ENCODE peak calls at places on chromosomes 6 and 20, in four cellular contexts. One of them, this sample, is unnamed.

GRCh38 chr20:51365670-51366069 is 176.8 kb downstream of the NFATC2 start:
- DNase-seq in CD8-positive, alpha-beta memory T cell: no peak
- DNase-seq in heart left ventricle: no peak
- DNase-seq in mesendoderm: peak; percentile 24
- DNase-seq in this sample: peak; percentile 40

GRCh38 chr6:42819803-42820508 is 38.1 kb downstream of the BICRAL start:
- DNase-seq in heart left ventricle: no peak
- DNase-seq in CD8-positive, alpha-beta memory T cell: peak; percentile 32
- DNase-seq in mesendoderm: peak; percentile 63
- DNase-seq in this sample: no peak

GRCh38 chr6:52571099-52571755 is 5.6 kb downstream of the TRAM2 start:
- DNase-seq in mesendoderm: peak; percentile 84
- DNase-seq in CD8-positive, alpha-beta memory T cell: no peak
- DNase-seq in heart left ventricle: no peak
- DNase-seq in this sample: no peak

GRCh38 chr20:3250091-3250504 is 11.1 kb upstream of the SLC4A11 start:
- DNase-seq in heart left ventricle: no peak
- DNase-seq in CD8-positive, alpha-beta memory T cell: no peak
- DNase-seq in mesendoderm: peak; percentile 91
- DNase-seq in this sample: no peak

GRCh38 chr6:34247481-34248197 is 1.2 kb downstream of the SMIM29 start:
- DNase-seq in heart left ventricle: no peak
- DNase-seq in CD8-positive, alpha-beta memory T cell: no peak
- DNase-seq in mesendoderm: peak; percentile 37
- DNase-seq in this sample: peak; percentile 68

GRCh38 chr20:45309075-45309474 is 976 bp upstream of the MATN4 start:
- DNase-seq in heart left ventricle: no peak
- DNase-seq in CD8-positive, alpha-beta memory T cell: no peak
- DNase-seq in mesendoderm: no peak
- DNase-seq in this sample: no peak

GRCh38 chr6:88750936-88751335 is 212.5 kb downstream of the RNGTT start:
- DNase-seq in heart left ventricle: no peak
- DNase-seq in mesendoderm: no peak
- DNase-seq in CD8-positive, alpha-beta memory T cell: no peak
- DNase-seq in this sample: no peak

GRCh38 chr6:70108230-70108629 is 194.7 kb downstream of the COL9A1 start:
- DNase-seq in mesendoderm: peak; percentile 54
- DNase-seq in CD8-positive, alpha-beta memory T cell: peak; percentile 19
- DNase-seq in heart left ventricle: no peak
- DNase-seq in this sample: no peak

GRCh38 chr20:1832634-1833033 is 62.6 kb upstream of the SIRPA start:
- DNase-seq in mesendoderm: peak; percentile 82
- DNase-seq in CD8-positive, alpha-beta memory T cell: no peak
- DNase-seq in heart left ventricle: no peak
- DNase-seq in this sample: no peak

GRCh38 chr6:85344996-85345395 is 104.9 kb upstream of the NT5E start:
- DNase-seq in mesendoderm: peak; percentile 18
- DNase-seq in heart left ventricle: no peak
- DNase-seq in CD8-positive, alpha-beta memory T cell: no peak
- DNase-seq in this sample: no peak

GRCh38 chr6:157629220-157629619 is 193.8 kb upstream of the SNX9 start:
- DNase-seq in heart left ventricle: no peak
- DNase-seq in CD8-positive, alpha-beta memory T cell: no peak
- DNase-seq in mesendoderm: peak; percentile 56
- DNase-seq in this sample: peak; percentile 18

GRCh38 chr6:24340998-24341934 is 16.6 kb downstream of the DCDC2 start:
- DNase-seq in CD8-positive, alpha-beta memory T cell: no peak
- DNase-seq in heart left ventricle: no peak
- DNase-seq in mesendoderm: no peak
- DNase-seq in this sample: no peak

GRCh38 chr20:20492521-20493334 is 124.8 kb downstream of the INSM1 start:
- DNase-seq in heart left ventricle: no peak
- DNase-seq in mesendoderm: peak; percentile 67
- DNase-seq in CD8-positive, alpha-beta memory T cell: no peak
- DNase-seq in this sample: peak; percentile 69

GRCh38 chr6:5125152-5126006 is 40.2 kb downstream of the PPP1R3G start:
- DNase-seq in CD8-positive, alpha-beta memory T cell: no peak
- DNase-seq in heart left ventricle: no peak
- DNase-seq in mesendoderm: peak; percentile 13
- DNase-seq in this sample: no peak

GRCh38 chr6:33886673-33887144 is 82.9 kb upstream of the MLN start:
- DNase-seq in CD8-positive, alpha-beta memory T cell: no peak
- DNase-seq in mesendoderm: no peak
- DNase-seq in heart left ventricle: peak; percentile 70
- DNase-seq in this sample: peak; percentile 83

GRCh38 chr6:74956559-74957428 is 249.1 kb downstream of the COL12A1 start:
- DNase-seq in heart left ventricle: no peak
- DNase-seq in mesendoderm: no peak
- DNase-seq in CD8-positive, alpha-beta memory T cell: no peak
- DNase-seq in this sample: no peak

GRCh38 chr20:22583773-22584629 is at the start of gene FOXA2:
- DNase-seq in heart left ventricle: no peak
- DNase-seq in CD8-positive, alpha-beta memory T cell: no peak
- DNase-seq in mesendoderm: peak; percentile 90
- DNase-seq in this sample: no peak

GRCh38 chr20:34037767-34038166 is 44.1 kb downstream of the RALY start:
- DNase-seq in mesendoderm: no peak
- DNase-seq in heart left ventricle: peak; percentile 32
- DNase-seq in CD8-positive, alpha-beta memory T cell: no peak
- DNase-seq in this sample: no peak

GRCh38 chr20:58169441-58169840 is 59.0 kb downstream of the ANKRD60 start:
- DNase-seq in CD8-positive, alpha-beta memory T cell: no peak
- DNase-seq in mesendoderm: no peak
- DNase-seq in heart left ventricle: no peak
- DNase-seq in this sample: no peak

GRCh38 chr6:41759106-41759904 is 12.1 kb upstream of the PGC start:
- DNase-seq in heart left ventricle: no peak
- DNase-seq in mesendoderm: no peak
- DNase-seq in CD8-positive, alpha-beta memory T cell: no peak
- DNase-seq in this sample: no peak

GRCh38 chr20:50987493-50988210 is 29.0 kb downstream of the MOCS3 start:
- DNase-seq in heart left ventricle: peak; percentile 64
- DNase-seq in mesendoderm: peak; percentile 88
- DNase-seq in CD8-positive, alpha-beta memory T cell: peak; percentile 65
- DNase-seq in this sample: peak; percentile 83

GRCh38 chr6:11798538-11798937 is 19.9 kb upstream of the ADTRP start:
- DNase-seq in CD8-positive, alpha-beta memory T cell: no peak
- DNase-seq in heart left ventricle: no peak
- DNase-seq in mesendoderm: no peak
- DNase-seq in this sample: no peak

GRCh38 chr20:60482609-60483008 is 524.4 kb downstream of the CDH26 start:
- DNase-seq in mesendoderm: no peak
- DNase-seq in heart left ventricle: no peak
- DNase-seq in CD8-positive, alpha-beta memory T cell: no peak
- DNase-seq in this sample: no peak

GRCh38 chr6:23245559-23245958 is 676.2 kb downstream of the HDGFL1 start:
- DNase-seq in heart left ventricle: no peak
- DNase-seq in mesendoderm: no peak
- DNase-seq in CD8-positive, alpha-beta memory T cell: no peak
- DNase-seq in this sample: no peak

GRCh38 chr6:138219901-138220300 is 1.6 kb upstream of the PBOV1 start:
- DNase-seq in mesendoderm: no peak
- DNase-seq in heart left ventricle: no peak
- DNase-seq in CD8-positive, alpha-beta memory T cell: no peak
- DNase-seq in this sample: no peak

GRCh38 chr6:107488875-107489635 is 862 bp upstream of the SOBP start:
- DNase-seq in CD8-positive, alpha-beta memory T cell: peak; percentile 17
- DNase-seq in heart left ventricle: peak; percentile 60
- DNase-seq in mesendoderm: peak; percentile 79
- DNase-seq in this sample: peak; percentile 77

GRCh38 chr6:149449831-149450678 is 34.8 kb downstream of the ZC3H12D start:
- DNase-seq in heart left ventricle: no peak
- DNase-seq in mesendoderm: no peak
- DNase-seq in CD8-positive, alpha-beta memory T cell: no peak
- DNase-seq in this sample: no peak

GRCh38 chr6:148445620-148446019 is 103.0 kb downstream of the SASH1 start:
- DNase-seq in CD8-positive, alpha-beta memory T cell: no peak
- DNase-seq in mesendoderm: no peak
- DNase-seq in heart left ventricle: no peak
- DNase-seq in this sample: no peak

GRCh38 chr20:745683-746301 is 22.5 kb downstream of the SLC52A3 start:
- DNase-seq in heart left ventricle: no peak
- DNase-seq in mesendoderm: peak; percentile 20
- DNase-seq in CD8-positive, alpha-beta memory T cell: no peak
- DNase-seq in this sample: no peak

GRCh38 chr20:51195419-51195901 is 172.6 kb upstream of the KCNG1 start:
- DNase-seq in mesendoderm: no peak
- DNase-seq in CD8-positive, alpha-beta memory T cell: no peak
- DNase-seq in heart left ventricle: no peak
- DNase-seq in this sample: no peak

GRCh38 chr20:32761831-32762753 is at the start of gene DNMT3B:
- DNase-seq in heart left ventricle: peak; percentile 83
- DNase-seq in CD8-positive, alpha-beta memory T cell: peak; percentile 61
- DNase-seq in mesendoderm: peak; percentile 96
- DNase-seq in this sample: peak; percentile 83

GRCh38 chr20:63711085-63711645 is 3.3 kb downstream of the ZGPAT start:
- DNase-seq in mesendoderm: no peak
- DNase-seq in heart left ventricle: no peak
- DNase-seq in CD8-positive, alpha-beta memory T cell: no peak
- DNase-seq in this sample: peak; percentile 41
- H3K36me3 ChIP-seq in mesendoderm: peaks cover 3% of the 10 kb centered on the region
- H3K36me3 ChIP-seq in heart left ventricle: peaks cover 61% of the 10 kb centered on the region
- H3K36me3 ChIP-seq in CD8-positive, alpha-beta memory T cell: peaks cover 18% of the 10 kb centered on the region
- H3K36me3 ChIP-seq in this sample: peaks cover 14% of the 10 kb centered on the region

GRCh38 chr6:1389791-1390070 is 355 bp downstream of the FOXF2 start:
- DNase-seq in CD8-positive, alpha-beta memory T cell: no peak
- DNase-seq in heart left ventricle: no peak
- DNase-seq in mesendoderm: no peak
- DNase-seq in this sample: no peak

GRCh38 chr6:1391692-1392309 is 2.4 kb downstream of the FOXF2 start:
- DNase-seq in heart left ventricle: no peak
- DNase-seq in CD8-positive, alpha-beta memory T cell: no peak
- DNase-seq in mesendoderm: no peak
- DNase-seq in this sample: no peak

GRCh38 chr6:1390805-1391511 is 1.6 kb downstream of the FOXF2 start:
- DNase-seq in mesendoderm: peak; percentile 76
- DNase-seq in CD8-positive, alpha-beta memory T cell: no peak
- DNase-seq in heart left ventricle: no peak
- DNase-seq in this sample: no peak

GRCh38 chr6:1388927-1389790 is at the start of gene FOXF2:
- DNase-seq in mesendoderm: peak; percentile 73
- DNase-seq in CD8-positive, alpha-beta memory T cell: no peak
- DNase-seq in heart left ventricle: no peak
- DNase-seq in this sample: peak; percentile 85

GRCh38 chr6:1390071-1390804 is 862 bp downstream of the FOXF2 start:
- DNase-seq in CD8-positive, alpha-beta memory T cell: no peak
- DNase-seq in heart left ventricle: no peak
- DNase-seq in mesendoderm: peak; percentile 74
- DNase-seq in this sample: no peak
- H3K36me3 ChIP-seq in CD8-positive, alpha-beta memory T cell: no peaks in the 10 kb centered on the region
- H3K36me3 ChIP-seq in heart left ventricle: no peaks in the 10 kb centered on the region
- H3K36me3 ChIP-seq in mesendoderm: no peaks in the 10 kb centered on the region
- H3K36me3 ChIP-seq in this sample: no peaks in the 10 kb centered on the region

DNA sequence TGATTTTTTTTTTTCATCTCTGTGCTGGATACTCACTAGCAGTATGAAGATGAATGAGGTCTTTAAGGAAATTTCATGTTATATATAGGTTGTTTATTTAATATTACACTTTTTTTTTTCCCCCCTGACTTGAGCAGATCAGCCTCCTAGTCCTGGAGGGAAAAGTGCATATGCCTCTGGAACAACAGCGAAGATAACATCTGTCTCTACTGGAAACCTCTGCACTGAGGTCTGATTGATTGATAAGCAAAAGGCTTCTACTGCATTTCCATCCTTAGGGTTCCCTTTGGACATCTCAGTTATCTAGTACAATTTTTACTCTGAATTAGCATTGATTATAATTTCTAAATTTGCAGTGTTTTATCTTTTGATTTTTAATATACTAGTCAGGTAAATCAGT is 49.8 kb upstream of the KIF25 start:
- DNase-seq in heart left ventricle: no peak
- DNase-seq in mesendoderm: no peak
- DNase-seq in CD8-positive, alpha-beta memory T cell: no peak
- DNase-seq in this sample: no peak
- H3K36me3 ChIP-seq in heart left ventricle: peaks cover 99% of the 10 kb centered on the region
- H3K36me3 ChIP-seq in mesendoderm: peaks cover 19% of the 10 kb centered on the region
- H3K36me3 ChIP-seq in CD8-positive, alpha-beta memory T cell: no peaks in the 10 kb centered on the region
- H3K36me3 ChIP-seq in this sample: peaks cover 99% of the 10 kb centered on the region

GRCh38 chr6:166450167-166450873 is 67.6 kb upstream of the MPC1 start:
- DNase-seq in mesendoderm: no peak
- DNase-seq in heart left ventricle: no peak
- DNase-seq in CD8-positive, alpha-beta memory T cell: no peak
- DNase-seq in this sample: no peak
- H3K36me3 ChIP-seq in mesendoderm: no peaks in the 10 kb centered on the region
- H3K36me3 ChIP-seq in heart left ventricle: peaks cover 51% of the 10 kb centered on the region
- H3K36me3 ChIP-seq in CD8-positive, alpha-beta memory T cell: no peaks in the 10 kb centered on the region
- H3K36me3 ChIP-seq in this sample: no peaks in the 10 kb centered on the region

GRCh38 chr6:2794171-2794730 is 29.1 kb downstream of the WRNIP1 start:
- DNase-seq in mesendoderm: no peak
- DNase-seq in heart left ventricle: no peak
- DNase-seq in CD8-positive, alpha-beta memory T cell: no peak
- DNase-seq in this sample: no peak

GRCh38 chr6:2790588-2790987 is 25.4 kb downstream of the WRNIP1 start:
- DNase-seq in mesendoderm: peak; percentile 94
- DNase-seq in heart left ventricle: no peak
- DNase-seq in CD8-positive, alpha-beta memory T cell: no peak
- DNase-seq in this sample: no peak

GRCh38 chr6:2793491-2794151 is 28.4 kb downstream of the WRNIP1 start:
- DNase-seq in mesendoderm: no peak
- DNase-seq in heart left ventricle: no peak
- DNase-seq in CD8-positive, alpha-beta memory T cell: no peak
- DNase-seq in this sample: peak; percentile 65

GRCh38 chr6:2792330-2792729 is 27.1 kb downstream of the WRNIP1 start:
- DNase-seq in heart left ventricle: no peak
- DNase-seq in CD8-positive, alpha-beta memory T cell: no peak
- DNase-seq in mesendoderm: no peak
- DNase-seq in this sample: no peak

DNA sequence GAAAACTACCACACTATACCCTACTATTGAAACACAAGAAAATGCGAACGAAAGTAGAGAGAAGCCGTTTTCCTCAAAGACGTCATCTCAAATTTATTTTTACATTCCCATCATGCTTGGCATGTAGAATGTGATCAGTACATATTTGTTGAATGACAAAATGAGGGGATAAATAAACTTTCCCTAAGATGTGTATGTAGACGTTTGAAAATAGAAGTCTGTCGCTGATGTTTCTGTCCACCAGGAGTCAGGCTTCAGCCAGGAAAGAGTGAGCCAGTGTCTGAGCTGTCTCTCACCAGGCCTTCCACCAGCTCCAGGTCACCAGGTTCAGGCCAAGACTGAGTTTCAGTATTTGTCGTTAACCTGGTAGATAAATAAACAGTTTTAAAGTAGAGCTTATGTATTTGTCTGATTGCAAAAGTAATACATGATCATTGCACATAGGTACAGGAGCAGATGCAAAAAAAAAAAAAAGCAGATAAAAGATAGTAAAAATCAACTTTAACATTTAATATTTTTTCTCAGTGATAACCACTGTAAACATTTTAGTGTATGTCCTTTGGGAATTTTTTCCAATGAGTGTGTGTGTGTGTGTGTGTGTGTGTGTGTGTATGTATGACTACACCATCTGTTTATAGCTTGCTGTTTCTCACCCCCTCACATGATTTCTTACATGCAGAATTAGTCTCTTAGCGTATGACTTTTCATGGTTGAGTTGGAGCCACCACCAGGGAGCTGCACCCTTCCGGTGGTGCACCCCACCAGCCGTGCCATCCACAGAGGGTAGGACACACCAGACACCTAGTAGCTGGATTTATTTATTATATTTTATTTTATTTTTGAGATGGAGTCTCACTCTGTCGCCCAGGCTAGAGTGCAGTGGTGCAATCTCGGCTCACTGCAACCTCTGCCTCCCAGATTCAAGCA is 26.2 kb downstream of the WRNIP1 start:
- DNase-seq in mesendoderm: peak; percentile 88
- DNase-seq in heart left ventricle: peak; percentile 78
- DNase-seq in CD8-positive, alpha-beta memory T cell: peak; percentile 40
- DNase-seq in this sample: peak; percentile 83
- H3K36me3 ChIP-seq in mesendoderm: no peaks in the 10 kb centered on the region
- H3K36me3 ChIP-seq in heart left ventricle: peaks cover 9% of the 10 kb centered on the region
- H3K36me3 ChIP-seq in CD8-positive, alpha-beta memory T cell: no peaks in the 10 kb centered on the region
- H3K36me3 ChIP-seq in this sample: no peaks in the 10 kb centered on the region

This sample was measured in sigmoid colon.